ENCODE peak calls at places on chromosome 4, in ten cellular contexts. F, T, W, S, X, C, V, N, O and M are unnamed samples. For H3K36me3, the result is how much of the 10 kb centered on the place peaks cover.

GRCh38 chr4:9875516-9875915 is 94.1 kb downstream of the DRD5 start:
- DNase-seq in F (no peak), N (no peak), C (no peak), T (no peak), O (no peak), W (no peak), S (no peak), X (no peak), V (peak), M (peak)

GRCh38 chr4:66575024-66575696 is 904.9 kb upstream of the EPHA5 start:
- DNase-seq in V (no peak), F (no peak), N (no peak), C (no peak), S (no peak), T (no peak), X (no peak), O (no peak), W (peak), M (no peak)

GRCh38 chr4:140426610-140427103 is 791 bp downstream of the CLGN start:
- DNase-seq in O (no peak), S (no peak), X (peak), C (no peak), V (no peak), W (no peak), F (peak), N (no peak), T (peak), M (no peak)

GRCh38 chr4:123106741-123107140 is 184.3 kb upstream of the NUDT6 start:
- DNase-seq in O (no peak), T (no peak), N (no peak), S (no peak), F (no peak), V (no peak), W (no peak), X (no peak), C (no peak), M (no peak)

GRCh38 chr4:95091272-95091671 is 333.5 kb downstream of the BMPR1B start:
- DNase-seq in W (no peak), F (no peak), S (no peak), X (no peak), V (no peak), T (no peak), O (peak), C (no peak), N (no peak), M (no peak)

GRCh38 chr4:25160714-25161598 is 707 bp upstream of the SEPSECS start:
- DNase-seq in W (no peak), N (no peak), V (peak), T (no peak), O (no peak), S (no peak), C (peak), F (peak), X (no peak), M (no peak)

GRCh38 chr4:55921093-55921492 is 27.7 kb upstream of the CEP135 start:
- DNase-seq in F (no peak), W (no peak), C (no peak), V (no peak), N (no peak), T (no peak), O (no peak), X (no peak), S (no peak), M (no peak)

GRCh38 chr4:184053476-184053875 is 148.4 kb downstream of the STOX2 start:
- DNase-seq in N (no peak), S (no peak), W (no peak), C (peak), F (no peak), V (no peak), X (no peak), T (no peak), O (no peak), M (no peak)

GRCh38 chr4:113026556-113026955 is 22.9 kb upstream of the ANK2 start:
- DNase-seq in N (no peak), S (no peak), O (no peak), C (no peak), V (no peak), T (no peak), W (no peak), F (no peak), X (no peak), M (no peak)

GRCh38 chr4:89765966-89766365 is 71.0 kb downstream of the SNCA start:
- DNase-seq in N (no peak), W (no peak), T (no peak), C (no peak), O (peak), F (no peak), V (no peak), S (peak), X (no peak), M (no peak)

GRCh38 chr4:15013585-15013984 is 11.3 kb downstream of the CPEB2 start:
- DNase-seq in N (no peak), T (no peak), C (no peak), F (no peak), V (no peak), W (no peak), X (no peak), S (no peak), O (no peak), M (no peak)

GRCh38 chr4:93960916-93961315 is 132.4 kb downstream of the ATOH1 start:
- DNase-seq in N (no peak), V (no peak), X (no peak), F (no peak), O (no peak), T (no peak), C (no peak), S (no peak), W (no peak), M (no peak)

GRCh38 chr4:177759714-177760113 is 317.5 kb upstream of the AGA start:
- DNase-seq in X (no peak), O (no peak), C (no peak), S (no peak), W (no peak), F (no peak), N (no peak), T (no peak), V (no peak), M (no peak)

GRCh38 chr4:182554736-182555135 is 311.5 kb downstream of the TENM3 start:
- DNase-seq in S (no peak), T (no peak), W (no peak), C (no peak), X (no peak), N (no peak), V (no peak), O (no peak), F (no peak), M (no peak)

GRCh38 chr4:47442980-47443379 is 20.5 kb downstream of the COMMD8 start:
- DNase-seq in T (no peak), W (no peak), V (no peak), X (no peak), N (peak), C (no peak), F (no peak), S (no peak), O (no peak), M (no peak)

GRCh38 chr4:53682196-53682595 is 90.9 kb upstream of the LNX1 start:
- DNase-seq in N (no peak), W (no peak), F (no peak), C (no peak), S (no peak), X (no peak), O (no peak), T (no peak), V (no peak), M (no peak)

GRCh38 chr4:174334628-174335027 is 50.9 kb downstream of the CEP44 start:
- DNase-seq in C (no peak), X (no peak), W (no peak), T (no peak), F (no peak), S (no peak), N (no peak), V (no peak), O (no peak), M (no peak)

GRCh38 chr4:1351854-1352633 is 5.0 kb downstream of the UVSSA start:
- DNase-seq in W (peak), N (no peak), S (no peak), T (peak), V (peak), O (peak), F (peak), X (peak), C (peak), M (peak)

GRCh38 chr4:152536545-152537182 is 772 bp upstream of the FBXW7 start:
- DNase-seq in W (no peak), C (no peak), N (peak), F (no peak), O (no peak), X (no peak), T (no peak), V (peak), S (no peak), M (no peak)

GRCh38 chr4:146488495-146489174 is 33.1 kb downstream of the SLC10A7 start:
- DNase-seq in S (no peak), N (no peak), V (no peak), O (no peak), W (no peak), F (no peak), X (no peak), T (no peak), C (no peak), M (no peak)

GRCh38 chr4:136917312-136918110 is 614.8 kb downstream of the PCDH18 start:
- DNase-seq in O (no peak), C (no peak), V (no peak), T (no peak), X (no peak), F (no peak), N (no peak), S (no peak), W (no peak), M (no peak)

GRCh38 chr4:77047037-77047436 is 28.8 kb downstream of the CCNI start:
- DNase-seq in T (no peak), W (no peak), V (peak), F (peak), X (no peak), S (no peak), O (no peak), N (no peak), C (no peak), M (no peak)
- H3K36me3 ChIP-seq in T (under half), W (under half), V (under half), F (under half), X (half or more), S (under half), O (under half), N (under half), C (under half), M (half or more)

GRCh38 chr4:165343353-165344191 is 16.1 kb downstream of the MSMO1 start:
- DNase-seq in V (peak), W (no peak), X (no peak), N (no peak), C (no peak), O (no peak), F (peak), S (no peak), T (no peak), M (no peak)
- H3K36me3 ChIP-seq in V (under half), W (under half), X (under half), N (under half), C (under half), O (under half), F (under half), S (under half), T (under half), M (under half)

DNA sequence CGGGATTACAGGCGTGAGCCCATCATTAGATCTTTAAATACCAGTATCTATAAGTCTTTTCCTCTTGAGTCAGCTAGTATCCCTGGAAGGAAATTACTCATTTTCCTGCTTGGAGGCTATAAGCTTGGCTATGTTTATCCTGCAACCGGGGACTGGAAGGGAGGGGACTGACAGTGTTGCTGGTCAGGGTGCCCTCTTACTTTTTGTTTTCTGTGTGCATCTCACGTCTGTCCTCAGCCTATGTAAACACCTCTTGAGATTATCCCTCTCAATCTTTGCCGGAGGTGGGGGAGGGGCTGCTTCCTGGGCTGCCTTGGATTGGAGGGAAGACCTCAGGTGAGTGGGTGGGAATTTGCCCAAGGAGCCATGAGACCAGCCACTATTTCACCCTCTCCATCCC is 37.0 kb downstream of the HTT start:
- DNase-seq in W (no peak), N (no peak), S (no peak), V (peak), F (peak), O (no peak), T (no peak), X (no peak), C (no peak), M (no peak)
- H3K36me3 ChIP-seq in W (under half), N (half or more), S (under half), V (half or more), F (under half), O (under half), T (under half), X (half or more), C (under half), M (under half)

GRCh38 chr4:6873792-6874461 is 35.7 kb upstream of the TBC1D14 start:
- DNase-seq in V (peak), F (peak), O (peak), C (peak), W (peak), S (no peak), N (no peak), T (peak), X (peak), M (peak)

GRCh38 chr4:6877070-6877469 is 32.6 kb upstream of the TBC1D14 start:
- DNase-seq in W (no peak), C (no peak), S (no peak), N (no peak), O (no peak), T (no peak), V (no peak), F (no peak), X (no peak), M (no peak)

GRCh38 chr4:6875431-6875831 is 34.2 kb upstream of the TBC1D14 start:
- DNase-seq in X (peak), V (peak), T (no peak), S (no peak), F (no peak), O (no peak), N (peak), C (no peak), W (no peak), M (no peak)

GRCh38 chr4:6878451-6879059 is 31.1 kb upstream of the TBC1D14 start:
- DNase-seq in C (no peak), T (no peak), F (no peak), V (no peak), N (no peak), W (no peak), O (no peak), X (no peak), S (no peak), M (peak)

DNA sequence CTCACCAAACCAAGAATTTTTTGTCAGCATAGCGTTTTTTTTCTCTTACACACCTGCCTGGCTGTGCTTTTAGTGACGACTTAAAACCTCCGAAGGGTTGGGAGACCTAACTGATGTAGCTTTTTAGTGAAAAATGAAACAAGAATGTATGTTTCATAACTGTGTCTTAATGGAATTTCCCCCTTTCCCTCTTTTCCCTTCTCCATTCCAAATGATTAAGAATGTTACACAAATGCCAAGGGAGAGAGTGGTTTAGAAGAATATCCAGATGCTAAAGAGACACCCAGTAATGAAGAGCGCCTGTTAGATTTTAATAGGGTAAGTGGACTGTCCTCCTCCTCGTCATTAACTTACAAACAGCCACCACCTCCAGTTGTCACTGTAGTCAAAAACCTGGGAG is 33.2 kb upstream of the TBC1D14 start:
- DNase-seq in O (no peak), X (no peak), S (peak), T (no peak), V (no peak), F (no peak), W (no peak), C (no peak), N (no peak), M (no peak)
- H3K36me3 ChIP-seq in O (under half), X (half or more), S (under half), T (under half), V (under half), F (under half), W (under half), C (under half), N (half or more), M (half or more)

GRCh38 chr4:48553720-48554119 is 63.7 kb downstream of the ZAR1 start:
- DNase-seq in O (no peak), T (no peak), C (no peak), N (no peak), V (no peak), S (no peak), X (no peak), W (no peak), F (no peak), M (no peak)
- H3K36me3 ChIP-seq in O (under half), T (under half), C (under half), N (half or more), V (under half), S (under half), X (half or more), W (under half), F (under half), M (half or more)

GRCh38 chr4:145375416-145375815 is 106.2 kb upstream of the SMAD1 start:
- DNase-seq in S (no peak), N (no peak), C (no peak), X (no peak), V (no peak), F (no peak), W (no peak), T (no peak), O (no peak), M (no peak)
- H3K36me3 ChIP-seq in S (under half), N (under half), C (under half), X (under half), V (under half), F (under half), W (under half), T (under half), O (under half), M (under half)

GRCh38 chr4:81592698-81593097 is 121.0 kb upstream of the RASGEF1B start:
- DNase-seq in F (no peak), N (no peak), V (no peak), W (no peak), O (no peak), X (no peak), C (no peak), T (no peak), S (no peak), M (no peak)

GRCh38 chr4:81590596-81590995 is 118.9 kb upstream of the RASGEF1B start:
- DNase-seq in X (no peak), V (no peak), F (no peak), S (no peak), N (no peak), T (no peak), W (no peak), O (no peak), C (no peak), M (no peak)

GRCh38 chr4:81595287-81595686 is 123.6 kb upstream of the RASGEF1B start:
- DNase-seq in X (no peak), F (no peak), O (no peak), C (no peak), T (no peak), N (no peak), V (no peak), S (no peak), W (no peak), M (no peak)

GRCh38 chr4:81595798-81596610 is 124.3 kb upstream of the RASGEF1B start:
- DNase-seq in T (no peak), S (no peak), W (no peak), X (no peak), F (no peak), O (no peak), N (no peak), V (no peak), C (no peak), M (no peak)

DNA sequence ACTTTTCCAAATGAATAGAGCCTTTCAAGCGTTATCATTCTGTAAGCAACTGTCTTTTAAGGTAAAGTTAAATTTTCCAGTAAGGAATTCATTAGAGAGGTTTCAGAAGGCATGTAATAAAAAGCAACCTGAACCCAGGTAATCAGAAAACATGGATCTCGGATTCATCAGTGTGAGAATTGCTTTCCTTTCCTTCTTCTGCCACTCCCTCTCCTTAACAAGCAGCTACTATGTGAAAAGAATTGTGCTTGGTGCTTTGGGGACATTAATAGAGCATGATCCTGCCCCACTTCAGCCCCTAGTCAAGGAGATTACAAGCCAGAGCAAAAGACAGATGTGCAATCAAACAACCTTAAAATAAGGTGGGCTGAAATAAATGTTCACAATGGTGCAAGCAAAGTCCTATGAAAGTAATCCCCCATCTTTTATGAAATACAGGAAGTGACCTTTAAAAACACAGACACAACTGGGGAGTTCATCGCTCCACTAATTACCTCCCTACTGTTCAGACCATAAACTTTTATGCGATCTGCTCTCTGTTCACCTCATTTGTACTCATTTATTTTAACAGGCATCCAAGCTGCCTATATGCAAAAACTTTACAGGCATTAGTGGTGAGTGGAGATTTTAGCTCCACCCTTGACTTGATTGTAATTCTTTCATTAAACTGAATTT is 122.9 kb upstream of the RASGEF1B start:
- DNase-seq in C (no peak), S (no peak), X (no peak), F (no peak), T (no peak), V (no peak), N (no peak), O (no peak), W (no peak), M (no peak)
- H3K36me3 ChIP-seq in C (under half), S (under half), X (under half), F (under half), T (under half), V (under half), N (under half), O (under half), W (under half), M (under half)

DNA sequence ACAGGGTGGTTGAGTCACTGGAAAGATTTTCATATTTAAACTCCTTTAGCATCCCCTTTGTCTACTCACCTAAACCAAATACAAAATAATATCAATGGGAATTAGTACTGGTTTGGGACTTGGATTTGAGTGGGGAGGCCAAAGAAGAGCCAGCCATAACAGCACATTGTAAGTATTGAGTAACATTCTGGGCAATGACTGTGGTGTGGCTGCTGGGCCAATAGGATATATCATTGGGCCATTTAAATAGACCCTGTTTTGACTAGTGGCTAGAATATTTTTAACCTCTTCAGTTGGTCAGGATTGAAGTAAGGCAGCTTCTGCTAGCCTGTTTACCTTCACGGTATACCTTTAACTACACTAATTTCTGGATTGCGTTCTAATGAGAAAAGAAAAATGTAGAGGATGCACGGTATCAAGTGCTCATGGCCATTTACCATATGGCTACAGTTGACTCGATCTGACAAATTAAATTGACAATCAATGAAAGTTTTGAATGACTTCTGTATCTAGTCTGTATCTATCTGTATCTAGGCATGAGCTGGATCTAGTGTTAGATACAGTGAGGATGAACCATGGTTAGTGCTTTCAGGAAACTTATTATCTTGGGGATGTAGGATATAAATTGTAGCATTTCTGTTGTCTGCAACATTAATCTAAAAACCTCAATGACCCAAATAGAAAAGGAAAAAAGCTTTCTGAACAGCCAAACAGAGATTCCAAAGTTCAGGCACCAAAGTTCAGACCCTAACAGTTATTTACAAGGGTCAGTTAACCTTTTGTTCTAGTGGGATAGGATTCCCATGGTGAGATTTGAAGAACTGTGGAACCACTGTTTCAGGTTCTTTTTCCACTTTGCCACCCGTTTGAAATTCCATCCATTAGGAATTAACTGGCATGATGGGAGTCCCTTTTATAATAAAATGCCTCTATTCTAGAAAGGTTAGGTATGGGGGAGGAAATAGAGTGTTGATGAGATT is 6.8 kb upstream of the ALB start:
- DNase-seq in X (no peak), T (no peak), N (no peak), C (no peak), F (no peak), W (no peak), S (no peak), O (no peak), V (no peak), M (no peak)
- H3K36me3 ChIP-seq in X (under half), T (under half), N (under half), C (under half), F (under half), W (under half), S (under half), O (under half), V (under half), M (under half)